ENCODE peak calls at places on chromosome 4, in six cellular contexts. L, H, V, N, C and I are unnamed samples.

GRCh38 chr4:10023806-10024205 is 2.5 kb upstream of the SLC2A9 start:
- DNase-seq in L (no peak), H (no peak), V (no peak), N (no peak), C (no peak), I (no peak)

GRCh38 chr4:165415910-165416309 is 37.1 kb downstream of the CPE start:
- DNase-seq in L (no peak), H (no peak), V (no peak), N (no peak), C (no peak), I (no peak)

GRCh38 chr4:85901500-85901899 is 426.6 kb downstream of the ARHGAP24 start:
- DNase-seq in L (no peak), H (no peak), V (no peak), N (peak; percentile 7), C (no peak), I (no peak)

GRCh38 chr4:105061720-105062119 is 85.0 kb upstream of the TET2 start:
- DNase-seq in L (no peak), H (no peak), V (no peak), N (peak; percentile 10), C (no peak), I (peak; percentile 16)

GRCh38 chr4:152352645-152353116 is 183.2 kb downstream of the FBXW7 start:
- DNase-seq in L (peak; percentile 63), H (peak; percentile 72), V (peak; percentile 67), N (peak; percentile 95), C (peak; percentile 76), I (peak; percentile 97)

GRCh38 chr4:159248383-159249178 is 145.7 kb downstream of the RAPGEF2 start:
- DNase-seq in L (no peak), H (no peak), V (no peak), N (peak; percentile 78), C (peak; percentile 19), I (peak; percentile 87)

GRCh38 chr4:2958446-2958845 is 4.8 kb downstream of the NOP14 start:
- DNase-seq in L (no peak), H (no peak), V (peak; percentile 78), N (peak; percentile 63), C (no peak), I (peak; percentile 86)

GRCh38 chr4:147060171-147060931 is 114.7 kb upstream of the TTC29 start:
- DNase-seq in L (no peak), H (no peak), V (no peak), N (peak; percentile 92), C (no peak), I (peak; percentile 80)

GRCh38 chr4:187786190-187786589 is 209.4 kb upstream of the ZFP42 start:
- DNase-seq in L (no peak), H (no peak), V (no peak), N (no peak), C (no peak), I (no peak)